ENCODE peak calls at places on chromosomes 4 and X, in nine cellular contexts. V is stimulated activated CD4-positive, alpha-beta T cell treated with anti-CD3 and anti-CD28 coated beads, Interleukin-2, amount 100 ng/mL, for 24 hours; Z is iris pigment epithelial cell; X is WTC11; C is ELR; U is suprapubic skin; A is skeletal muscle cell; S is germinal center; D is activated gamma-delta T cell treated with Interleukin-2 at 50 U/mL for 16 hours. E is an unnamed sample.

GRCh38 chr4:184263910-184264732 is 46.4 kb upstream of the ENPP6 start:
- DNase-seq in V (peak; percentile 97), Z (peak; percentile 87), X (peak; percentile 94), C (peak; percentile 93), U (peak; percentile 98), A (peak; percentile 55), S (peak; percentile 73), D (peak; percentile 96), E (peak; percentile 93)

GRCh38 chr4:26171953-26172352 is 148.9 kb upstream of the RBPJ start:
- DNase-seq in V (no peak), Z (peak; percentile 95), X (no peak), C (peak; percentile 82), U (no peak), A (peak; percentile 95), S (no peak), D (no peak), E (no peak)

GRCh38 chrX:106752101-106752678 is 25.7 kb downstream of the RNF128 start:
- DNase-seq in V (no peak), Z (peak; percentile 1), X (peak; percentile 23), C (peak; percentile 23), U (no peak), A (no peak), S (no peak), D (no peak), E (no peak)

GRCh38 chr4:9947168-9948062 is 73.9 kb downstream of the SLC2A9 start:
- DNase-seq in V (no peak), Z (no peak), X (no peak), C (no peak), U (no peak), A (no peak), S (no peak), D (no peak), E (no peak)

GRCh38 chr4:182306792-182307507 is 63.7 kb downstream of the TENM3 start:
- DNase-seq in V (no peak), Z (peak; percentile 28), X (no peak), C (peak; percentile 20), U (no peak), A (peak; percentile 44), S (no peak), D (no peak), E (no peak)

GRCh38 chrX:103211012-103211715 is 3.7 kb upstream of the BEX4 start:
- DNase-seq in V (peak; percentile 43), Z (peak; percentile 43), X (peak; percentile 22), C (peak; percentile 62), U (no peak), A (no peak), S (peak; percentile 15), D (peak; percentile 42), E (peak; percentile 50)

GRCh38 chr4:127141857-127142256 is 490.9 kb upstream of the INTU start:
- DNase-seq in V (no peak), Z (peak; percentile 95), X (no peak), C (peak; percentile 7), U (no peak), A (peak; percentile 93), S (no peak), D (no peak), E (no peak)

GRCh38 chr4:105426187-105426897 is 47.5 kb downstream of the PPA2 start:
- DNase-seq in V (no peak), Z (no peak), X (peak; percentile 8), C (no peak), U (no peak), A (no peak), S (no peak), D (no peak), E (no peak)

GRCh38 chr4:118587116-118587869 is 97.9 kb upstream of the METTL14 start:
- DNase-seq in V (no peak), Z (no peak), X (no peak), C (no peak), U (no peak), A (no peak), S (no peak), D (no peak), E (no peak)

GRCh38 chr4:113292371-113293042 is 243.1 kb downstream of the ANK2 start:
- DNase-seq in V (no peak), Z (no peak), X (peak; percentile 80), C (no peak), U (no peak), A (peak; percentile 18), S (no peak), D (no peak), E (no peak)

GRCh38 chr4:168803727-168804126 is 206.3 kb downstream of the CBR4 start:
- DNase-seq in V (no peak), Z (peak; percentile 77), X (no peak), C (peak; percentile 34), U (no peak), A (peak; percentile 79), S (no peak), D (no peak), E (no peak)

GRCh38 chr4:73613130-73613529 is 7.1 kb downstream of the RASSF6 start:
- DNase-seq in V (no peak), Z (no peak), X (no peak), C (no peak), U (no peak), A (no peak), S (no peak), D (no peak), E (no peak)

GRCh38 chr4:76212851-76213414 is 691 bp downstream of the SCARB2 start:
- DNase-seq in V (peak; percentile 37), Z (peak; percentile 65), X (no peak), C (peak; percentile 35), U (no peak), A (no peak), S (no peak), D (peak; percentile 36), E (no peak)

GRCh38 chr4:8414377-8414776 is 26.1 kb downstream of the ACOX3 start:
- DNase-seq in V (peak; percentile 53), Z (no peak), X (no peak), C (no peak), U (no peak), A (no peak), S (no peak), D (no peak), E (no peak)

GRCh38 chr4:85446462-85446861 is 28.5 kb upstream of the ARHGAP24 start:
- DNase-seq in V (no peak), Z (no peak), X (no peak), C (no peak), U (no peak), A (no peak), S (no peak), D (no peak), E (no peak)

GRCh38 chr4:184684491-184685189 is 35.1 kb downstream of the PRIMPOL start:
- DNase-seq in V (no peak), Z (peak; percentile 74), X (no peak), C (no peak), U (no peak), A (no peak), S (no peak), D (no peak), E (no peak)

GRCh38 chr4:75908555-75908954 is 6.3 kb upstream of the PPEF2 start:
- DNase-seq in V (no peak), Z (peak; percentile 68), X (no peak), C (no peak), U (no peak), A (no peak), S (no peak), D (no peak), E (no peak)

GRCh38 chr4:178080312-178080711 is 638.1 kb upstream of the AGA start:
- DNase-seq in V (no peak), Z (no peak), X (no peak), C (peak; percentile 40), U (no peak), A (no peak), S (no peak), D (no peak), E (no peak)

GRCh38 chr4:16505726-16506125 is 279.5 kb upstream of the TAPT1 start:
- DNase-seq in V (no peak), Z (no peak), X (peak; percentile 56), C (peak; percentile 26), U (no peak), A (no peak), S (no peak), D (no peak), E (peak; percentile 26)

GRCh38 chrX:55624403-55624802 is 1.2 kb downstream of the FOXR2 start:
- DNase-seq in V (no peak), Z (no peak), X (no peak), C (no peak), U (no peak), A (no peak), S (no peak), D (no peak), E (no peak)

GRCh38 chr4:123744664-123745290 is 348.2 kb downstream of the SPRY1 start:
- DNase-seq in V (no peak), Z (peak; percentile 82), X (no peak), C (no peak), U (no peak), A (no peak), S (no peak), D (no peak), E (no peak)

GRCh38 chrX:46549914-46550313 is 4.7 kb upstream of the ZNF674 start:
- DNase-seq in V (no peak), Z (no peak), X (no peak), C (no peak), U (no peak), A (no peak), S (no peak), D (no peak), E (no peak)